ENCODE peak calls at places on chromosome 9, in four cellular contexts. R is choroid plexus epithelial cell, P is Peyer's patch, C is stomach. G is an unnamed sample.

GRCh38 chr9:116002181-116002580 is 151.4 kb upstream of the PAPPA start:
- DNase-seq in R (no peak), C (no peak), P (no peak), G (no peak)

GRCh38 chr9:272251-273213 is 57.9 kb downstream of the DOCK8 start:
- DNase-seq in P (peak; percentile 88), C (peak; percentile 41), R (no peak), G (peak; percentile 57)

GRCh38 chr9:123102380-123103113 is 69.1 kb downstream of the GPR21 start:
- DNase-seq in C (no peak), R (peak; percentile 47), P (no peak), G (no peak)

GRCh38 chr9:111041902-111042301 is 3.6 kb upstream of the LPAR1 start:
- DNase-seq in R (no peak), C (no peak), P (no peak), G (no peak)

GRCh38 chr9:34961574-34962480 is 3.7 kb downstream of the PHF24 start:
- DNase-seq in R (peak; percentile 70), P (no peak), C (no peak), G (no peak)

GRCh38 chr9:21017092-21017491 is 14.3 kb downstream of the HACD4 start:
- DNase-seq in C (no peak), R (peak; percentile 60), P (no peak), G (no peak)

GRCh38 chr9:103188966-103189365 is 193.8 kb downstream of the CYLC2 start:
- DNase-seq in P (no peak), R (no peak), C (no peak), G (no peak)

GRCh38 chr9:4992872-4993271 is 7.8 kb downstream of the JAK2 start:
- DNase-seq in C (no peak), R (no peak), P (no peak), G (no peak)

GRCh38 chr9:127353882-127354281 is 43.1 kb upstream of the SLC2A8 start:
- DNase-seq in P (no peak), C (no peak), R (no peak), G (no peak)

GRCh38 chr9:87599901-87600610 is 102.4 kb downstream of the DAPK1 start:
- DNase-seq in R (peak; percentile 93), P (peak; percentile 52), C (no peak), G (no peak)

GRCh38 chr9:3434594-3434993 is 91.2 kb downstream of the RFX3 start:
- DNase-seq in R (peak; percentile 91), C (no peak), P (no peak), G (no peak)

GRCh38 chr9:22170162-22170932 is 161.2 kb upstream of the CDKN2B start:
- DNase-seq in P (no peak), R (peak; percentile 66), C (no peak), G (no peak)

GRCh38 chr9:38393128-38393809 is 767 bp downstream of the ALDH1B1 start:
- DNase-seq in R (no peak), P (no peak), C (no peak), G (no peak)

GRCh38 chr9:385818-386398 is 171.2 kb downstream of the DOCK8 start:
- DNase-seq in P (peak; percentile 61), C (peak; percentile 57), R (peak; percentile 75), G (no peak)

GRCh38 chr9:2623046-2623865 is 1.7 kb downstream of the VLDLR start:
- DNase-seq in R (peak; percentile 41), P (peak; percentile 45), C (peak; percentile 68), G (peak; percentile 18)

GRCh38 chr9:106945727-106946690 is 83.0 kb downstream of the ZNF462 start:
- DNase-seq in C (no peak), P (no peak), R (peak; percentile 89), G (no peak)

GRCh38 chr9:128222880-128223670 is 19.9 kb downstream of the DNM1 start:
- DNase-seq in P (no peak), C (no peak), R (no peak), G (no peak)

GRCh38 chr9:16611001-16611400 is 259.5 kb downstream of the BNC2 start:
- DNase-seq in R (no peak), C (no peak), P (no peak), G (no peak)

GRCh38 chr9:70159630-70160029 is 99.1 kb upstream of the SMC5 start:
- DNase-seq in P (no peak), R (no peak), C (no peak), G (no peak)

GRCh38 chr9:121992571-121993212 is 100.4 kb downstream of the TTLL11 start:
- DNase-seq in C (peak; percentile 67), P (peak; percentile 79), R (peak; percentile 88), G (peak; percentile 20)

GRCh38 chr9:79257215-79257614 is 314.6 kb upstream of the TLE4 start:
- DNase-seq in P (no peak), C (no peak), R (no peak), G (no peak)

GRCh38 chr9:126549246-126550006 is 64.3 kb upstream of the LMX1B start:
- DNase-seq in C (no peak), P (no peak), R (no peak), G (no peak)

GRCh38 chr9:114339130-114339908 is 9.7 kb downstream of the ORM2 start:
- DNase-seq in R (peak; percentile 63), P (peak; percentile 77), C (peak; percentile 40), G (peak; percentile 63)

GRCh38 chr9:15670884-15671283 is 118.0 kb downstream of the CCDC171 start:
- DNase-seq in R (no peak), P (no peak), C (no peak), G (no peak)

GRCh38 chr9:5951686-5952211 is 61.1 kb downstream of the MLANA start:
- DNase-seq in R (peak; percentile 66), C (no peak), P (no peak), G (no peak)

GRCh38 chr9:6938873-6939272 is 181.1 kb downstream of the KDM4C start:
- DNase-seq in R (peak; percentile 83), C (no peak), P (no peak), G (no peak)

GRCh38 chr9:104748359-104749031 is 1.0 kb downstream of the NIPSNAP3A start:
- DNase-seq in R (peak; percentile 43), C (no peak), P (no peak), G (no peak)

GRCh38 chr9:100322954-100323536 is 29.7 kb downstream of the TEX10 start:
- DNase-seq in R (peak; percentile 69), C (peak; percentile 38), P (peak; percentile 60), G (no peak)

GRCh38 chr9:13717356-13718057 is 438.0 kb upstream of the MPDZ start:
- DNase-seq in R (peak; percentile 70), C (no peak), P (no peak), G (no peak)

GRCh38 chr9:133427658-133428348 is 5.6 kb downstream of the ADAMTS13 start:
- DNase-seq in P (no peak), C (no peak), R (no peak), G (no peak)

GRCh38 chr9:137682431-137682991 is 63.7 kb downstream of the EHMT1 start:
- DNase-seq in C (no peak), R (no peak), P (no peak), G (no peak)

GRCh38 chr9:11257992-11258391 is 645.2 kb upstream of the PTPRD start:
- DNase-seq in C (no peak), R (no peak), P (no peak), G (no peak)

GRCh38 chr9:78091736-78092135 is 60.1 kb upstream of the GNAQ start:
- DNase-seq in R (peak; percentile 37), P (no peak), C (no peak), G (no peak)

GRCh38 chr9:96048954-96049831 is 173.7 kb downstream of the ERCC6L2 start:
- DNase-seq in C (peak; percentile 96), R (no peak), P (no peak), G (no peak)

GRCh38 chr9:28093141-28093540 is 519.9 kb upstream of the C9orf72 start:
- DNase-seq in C (no peak), P (no peak), R (no peak), G (no peak)

DNA sequence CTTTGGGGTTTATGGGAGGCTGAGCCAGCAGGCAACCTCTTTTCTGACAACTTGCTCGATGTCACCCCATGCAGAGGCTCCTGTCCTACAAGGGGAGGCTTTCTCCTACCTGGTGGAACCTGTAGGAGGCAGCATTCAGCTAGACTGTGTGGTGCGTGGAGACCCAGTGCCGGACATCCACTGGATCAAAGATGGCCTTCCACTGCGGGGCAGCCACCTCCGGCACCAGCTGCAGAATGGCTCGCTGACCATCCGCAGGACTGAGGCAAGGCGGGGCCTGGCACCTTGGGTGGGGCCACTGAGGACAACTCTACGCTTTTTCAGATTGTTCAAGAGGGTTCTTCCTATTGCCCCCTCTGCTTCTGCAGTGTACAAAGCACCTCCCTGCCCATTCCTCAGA is 36.1 kb upstream of the ASS1 start:
- DNase-seq in C (no peak), P (no peak), R (no peak), G (no peak)
- TF ChIP-seq CTCF in C (no peak), P (no peak), R (no peak), G (no peak)

DNA sequence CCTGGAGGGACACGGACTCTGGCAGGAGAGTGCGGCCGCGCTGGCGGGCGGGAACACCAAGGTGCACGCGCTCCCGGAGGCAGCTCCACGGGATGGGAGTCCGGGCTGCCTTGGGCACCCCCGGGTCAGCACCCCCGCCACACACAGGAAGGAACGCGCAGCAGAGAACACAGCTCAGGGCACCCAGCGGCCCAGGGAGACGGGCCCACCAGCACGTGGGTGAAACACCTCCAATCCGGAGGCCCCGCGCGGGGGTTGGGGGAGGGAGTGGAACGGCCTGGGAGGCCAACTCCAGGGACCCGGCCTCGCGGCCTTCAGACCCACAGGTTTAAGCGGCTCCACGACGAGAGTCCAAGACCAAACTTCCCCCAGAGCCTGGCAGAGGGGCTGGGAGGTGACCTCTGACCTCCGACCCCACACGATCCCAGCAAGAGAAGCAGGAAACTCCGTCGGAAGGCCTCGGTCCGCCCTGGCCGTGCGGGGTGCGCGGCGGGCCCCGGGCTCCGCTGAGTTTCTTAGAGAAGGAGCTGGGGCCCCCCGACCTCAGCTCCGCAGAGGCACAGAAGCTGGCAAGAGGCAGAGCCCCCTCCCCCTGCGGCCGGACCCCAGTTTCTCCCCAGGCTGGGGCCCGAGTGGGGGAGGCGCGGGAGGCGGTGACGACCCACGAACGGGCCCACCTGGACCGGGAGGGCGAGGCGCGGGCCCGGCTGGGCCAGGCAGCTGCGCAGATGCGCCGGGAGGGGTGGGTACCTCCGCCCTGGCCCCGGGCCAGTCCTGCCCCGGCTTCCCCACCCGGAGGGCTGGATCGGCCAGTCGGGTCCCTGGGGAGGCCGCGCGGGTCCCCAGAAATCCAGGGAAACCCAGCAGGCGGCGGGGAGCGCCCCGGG is 851 bp downstream of the NACC2 start:
- DNase-seq in P (peak; percentile 80), R (peak; percentile 67), C (peak; percentile 69), G (peak; percentile 65)
- TF ChIP-seq CTCF in P (no peak), R (no peak), C (no peak), G (no peak)

DNA sequence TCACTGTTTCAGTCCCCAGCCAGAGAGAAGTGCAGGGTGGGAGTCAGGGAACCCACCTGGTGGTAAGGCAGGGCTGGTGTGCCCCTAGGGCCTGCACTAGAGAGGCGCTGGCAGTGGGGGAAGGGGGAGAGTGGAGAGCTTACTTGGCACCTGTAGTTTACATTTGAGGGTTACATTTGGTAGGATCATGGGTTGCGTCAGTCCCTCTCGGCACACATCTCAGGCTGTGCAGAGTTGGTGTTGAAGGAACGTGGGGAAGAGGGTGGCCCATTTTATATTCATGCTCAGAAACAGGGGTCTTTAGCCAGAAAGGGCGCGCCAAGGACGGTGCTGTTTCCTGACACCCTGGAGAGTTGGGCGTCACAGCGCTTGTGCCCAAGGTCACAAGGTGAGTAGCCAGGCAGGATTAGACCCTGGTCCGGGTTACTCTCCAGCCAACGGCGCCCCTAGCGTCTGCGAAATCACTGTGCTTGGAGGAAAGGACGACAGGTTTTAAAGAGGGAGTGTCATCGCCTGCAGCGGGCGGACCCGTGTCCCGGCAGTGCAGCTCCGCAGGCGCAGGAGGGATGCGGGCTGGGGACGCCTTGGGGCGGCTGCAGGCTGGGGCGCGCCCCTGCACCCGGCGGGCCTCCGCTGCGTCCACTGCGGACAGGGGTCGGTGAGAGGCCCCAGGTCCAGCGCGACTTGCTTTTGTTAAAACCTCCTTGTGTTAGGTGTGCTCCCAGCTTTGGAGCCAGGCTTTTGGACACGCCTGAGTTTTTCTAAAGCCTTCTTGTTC is 272.6 kb downstream of the FANCC start:
- DNase-seq in P (peak; percentile 79), C (peak; percentile 77), R (no peak), G (no peak)
- TF ChIP-seq CTCF in P (no peak), C (no peak), R (peak; percentile 58), G (no peak)

GRCh38 chr9:124894741-124895170 is 32.8 kb downstream of the ARPC5L start:
- DNase-seq in R (peak; percentile 79), P (no peak), C (no peak), G (no peak)
- TF ChIP-seq CTCF in R (peak; percentile 80), P (no peak), C (no peak), G (peak; percentile 65)

G was measured in natural killer cell.